ENCODE peak calls at places on chromosomes 7 and 10, in five cellular contexts. D is astrocyte of the cerebellum, G is AG09309, Z is colonic mucosa, S is keratinocyte. U is an unnamed sample.
A peak's percentile ranks its signal among the peaks of the same experiment; 100 is the strongest.

GRCh38 chr10:132133005-132133404 is 53.7 kb upstream of the DPYSL4 start:
- DNase-seq in Z (no peak), S (no peak), D (no peak), G (no peak), U (no peak)

GRCh38 chr7:15921576-15921975 is 235.1 kb upstream of the MEOX2 start:
- DNase-seq in G (peak; percentile 42), S (no peak), Z (no peak), D (no peak), U (no peak)

GRCh38 chr10:69742928-69743602 is 58.6 kb upstream of the COL13A1 start:
- DNase-seq in D (no peak), S (no peak), G (no peak), Z (peak; percentile 47), U (no peak)

GRCh38 chr7:27950123-27950522 is 210.2 kb downstream of the TAX1BP1 start:
- DNase-seq in S (no peak), G (no peak), D (no peak), Z (no peak), U (no peak)

GRCh38 chr10:127278001-127278400 is 81.6 kb upstream of the INSYN2A start:
- DNase-seq in Z (no peak), D (peak; percentile 61), S (no peak), G (no peak), U (no peak)

GRCh38 chr7:19713676-19714075 is 4.8 kb upstream of the POLR1F start:
- DNase-seq in D (peak; percentile 36), G (peak; percentile 4), S (peak; percentile 11), Z (no peak), U (no peak)

GRCh38 chr10:118692911-118693310 is 61.9 kb downstream of the CACUL1 start:
- DNase-seq in G (peak; percentile 90), D (peak; percentile 78), S (peak; percentile 11), Z (no peak), U (no peak)

GRCh38 chr10:86954681-86955500 is 2.5 kb downstream of the MMRN2 start:
- DNase-seq in D (no peak), G (no peak), Z (no peak), S (no peak), U (no peak)

GRCh38 chr10:44979281-44980181 is 922 bp upstream of the DEPP1 start:
- DNase-seq in G (no peak), Z (no peak), D (no peak), S (no peak), U (no peak)

GRCh38 chr10:24341371-24341770 is 132.4 kb downstream of the KIAA1217 start:
- DNase-seq in S (no peak), Z (no peak), D (no peak), G (no peak), U (no peak)

GRCh38 chr7:27165655-27166474 is 528 bp upstream of the HOXA9 start:
- DNase-seq in S (no peak), Z (peak; percentile 78), D (no peak), G (peak; percentile 98), U (no peak)

GRCh38 chr7:32075612-32076011 is 5.4 kb upstream of the PDE1C start:
- DNase-seq in Z (no peak), S (no peak), G (no peak), D (no peak), U (no peak)

GRCh38 chr7:97971120-97971989 is 18.6 kb downstream of the OCM2 start:
- DNase-seq in D (no peak), Z (peak; percentile 30), G (no peak), S (no peak), U (peak; percentile 44)

GRCh38 chr7:29968683-29969457 is 20.7 kb downstream of the SCRN1 start:
- DNase-seq in D (peak; percentile 60), S (no peak), G (no peak), Z (no peak), U (no peak)

GRCh38 chr10:58820862-58821559 is 308.3 kb downstream of the BICC1 start:
- DNase-seq in Z (no peak), D (peak; percentile 23), S (peak; percentile 50), G (peak; percentile 11), U (no peak)

GRCh38 chr10:58820386-58820785 is 307.7 kb downstream of the BICC1 start:
- DNase-seq in S (no peak), D (no peak), Z (no peak), G (no peak), U (no peak)

GRCh38 chr10:58817499-58817898 is 304.8 kb downstream of the BICC1 start:
- DNase-seq in G (no peak), S (no peak), D (no peak), Z (no peak), U (no peak)

GRCh38 chr10:58823983-58824382 is 311.3 kb downstream of the BICC1 start:
- DNase-seq in D (no peak), S (no peak), Z (no peak), G (no peak), U (no peak)

DNA sequence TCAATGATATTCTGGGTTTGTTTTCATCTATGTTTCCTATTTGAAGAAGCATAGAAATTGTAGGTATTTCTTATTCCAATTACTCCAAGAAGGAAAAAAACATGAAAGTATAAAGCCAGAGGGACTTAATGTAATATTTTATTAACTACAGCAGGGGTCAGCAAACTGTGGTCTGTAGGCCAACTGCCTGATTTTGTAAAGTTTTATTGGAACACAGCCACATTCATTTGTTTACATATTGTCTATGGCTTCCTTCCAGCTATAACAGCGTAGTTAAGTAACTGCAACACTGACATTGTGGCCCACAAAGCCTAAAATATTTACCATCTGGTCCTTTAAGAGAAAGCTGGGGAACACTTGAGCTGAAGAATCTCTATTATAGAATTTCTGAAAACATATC is 306.2 kb downstream of the BICC1 start:
- DNase-seq in G (no peak), S (no peak), D (peak; percentile 60), Z (no peak), U (no peak)
- TF ChIP-seq CTCF in G (no peak), S (no peak), D (no peak), Z (no peak), U (no peak)

DNA sequence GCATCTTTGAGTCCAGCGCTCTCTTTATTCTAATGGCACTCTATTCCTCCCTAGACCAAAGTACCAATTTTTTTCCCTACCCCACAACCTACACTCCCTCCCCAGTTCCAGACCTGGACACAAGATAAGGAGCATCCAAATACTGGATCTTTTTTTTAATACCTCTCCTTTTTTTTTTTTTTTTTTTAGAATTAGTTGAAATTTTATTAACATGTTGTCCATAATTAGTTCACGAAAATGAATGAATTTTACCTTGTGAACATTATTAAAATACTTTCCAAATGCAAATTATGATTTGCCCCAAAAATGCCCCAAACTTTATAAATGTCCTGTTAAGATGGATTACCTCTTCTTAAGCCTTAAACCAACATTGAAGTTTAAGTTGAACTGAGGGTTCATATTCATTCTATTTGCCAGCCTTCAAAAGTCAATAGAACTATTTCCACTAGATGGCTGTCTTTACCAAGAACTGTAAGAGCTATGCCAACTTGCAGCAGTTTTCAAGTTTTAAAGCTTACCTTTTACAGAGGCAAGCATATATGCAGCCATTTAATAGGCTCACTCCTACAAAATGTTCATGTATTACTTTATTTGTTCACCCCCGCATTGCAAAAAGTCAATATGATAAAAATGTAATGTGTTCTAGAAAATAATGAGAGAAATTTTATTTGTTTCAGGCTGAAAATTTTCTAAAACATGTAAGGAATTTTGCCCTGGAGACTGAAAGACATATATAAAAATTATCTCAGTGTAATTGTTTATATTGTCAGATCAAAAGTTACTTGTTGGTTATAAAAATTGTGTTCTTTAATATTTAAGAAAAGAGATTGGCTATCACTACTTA is 39.7 kb upstream of the TNKS2 start:
- DNase-seq in S (no peak), D (peak; percentile 50), Z (no peak), G (peak; percentile 18), U (peak; percentile 25)
- TF ChIP-seq CTCF in S (no peak), D (peak; percentile 43), Z (peak; percentile 29), G (peak; percentile 47), U (peak; percentile 43)

DNA sequence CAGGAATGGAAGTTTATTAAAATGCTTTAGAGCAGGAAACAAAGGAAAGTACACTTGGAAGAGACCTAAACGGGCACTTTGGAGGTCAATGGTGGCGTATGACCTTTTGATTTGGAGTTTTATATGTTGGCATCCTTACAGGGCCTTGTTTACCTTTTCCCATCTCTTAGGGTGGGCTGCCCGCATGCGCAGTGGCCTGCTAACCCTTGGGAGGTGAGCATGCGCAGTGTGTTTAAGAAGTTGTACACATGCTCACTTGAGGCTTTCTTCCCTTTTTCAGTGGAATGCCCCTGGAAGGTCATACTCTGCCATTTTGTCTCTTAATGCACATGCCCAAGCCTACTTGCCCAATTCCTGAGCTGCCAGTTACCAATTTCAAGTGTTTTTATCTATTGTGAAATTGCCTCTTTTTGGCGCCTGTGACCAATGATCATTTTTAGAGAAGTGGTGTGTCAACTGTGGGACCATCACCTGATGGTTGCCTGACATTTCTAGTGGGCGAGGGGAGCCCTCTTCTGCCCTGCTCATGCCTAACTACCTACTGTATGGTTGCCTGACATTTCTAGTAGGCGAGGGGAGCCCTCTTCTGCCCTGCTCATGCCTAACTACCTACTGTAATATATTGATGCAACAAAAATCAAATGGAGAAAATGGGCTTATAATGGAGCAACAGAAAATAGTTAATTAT is 138.0 kb downstream of the PPP1R9A start:
- DNase-seq in G (no peak), Z (peak; percentile 24), S (no peak), D (no peak), U (no peak)
- TF ChIP-seq CTCF in G (peak; percentile 32), Z (no peak), S (peak; percentile 45), D (peak; percentile 19), U (peak; percentile 12)

DNA sequence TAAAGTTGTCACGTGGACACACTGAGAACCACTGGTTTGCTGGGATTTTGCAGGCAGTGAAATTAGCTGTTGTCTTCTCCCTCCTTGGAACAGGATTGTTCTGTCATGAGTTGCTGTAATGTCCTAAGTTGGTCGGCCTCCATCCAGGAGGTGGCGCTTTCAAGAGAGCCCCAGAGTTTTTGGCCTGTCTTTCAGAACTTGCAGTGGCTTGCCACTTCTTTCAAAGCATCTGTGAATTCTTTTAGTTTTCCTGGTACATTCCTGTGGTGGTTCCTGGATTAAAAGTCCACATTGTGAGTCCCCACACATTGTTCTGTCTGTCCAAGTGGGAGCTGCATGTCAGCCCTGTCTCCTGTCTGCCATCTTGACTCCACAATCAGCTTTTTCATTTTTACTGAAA is 133.8 kb downstream of the PON1 start:
- DNase-seq in Z (no peak), D (no peak), G (no peak), S (no peak), U (no peak)
- TF ChIP-seq CTCF in Z (no peak), D (no peak), G (peak; percentile 27), S (no peak), U (no peak)

DNA sequence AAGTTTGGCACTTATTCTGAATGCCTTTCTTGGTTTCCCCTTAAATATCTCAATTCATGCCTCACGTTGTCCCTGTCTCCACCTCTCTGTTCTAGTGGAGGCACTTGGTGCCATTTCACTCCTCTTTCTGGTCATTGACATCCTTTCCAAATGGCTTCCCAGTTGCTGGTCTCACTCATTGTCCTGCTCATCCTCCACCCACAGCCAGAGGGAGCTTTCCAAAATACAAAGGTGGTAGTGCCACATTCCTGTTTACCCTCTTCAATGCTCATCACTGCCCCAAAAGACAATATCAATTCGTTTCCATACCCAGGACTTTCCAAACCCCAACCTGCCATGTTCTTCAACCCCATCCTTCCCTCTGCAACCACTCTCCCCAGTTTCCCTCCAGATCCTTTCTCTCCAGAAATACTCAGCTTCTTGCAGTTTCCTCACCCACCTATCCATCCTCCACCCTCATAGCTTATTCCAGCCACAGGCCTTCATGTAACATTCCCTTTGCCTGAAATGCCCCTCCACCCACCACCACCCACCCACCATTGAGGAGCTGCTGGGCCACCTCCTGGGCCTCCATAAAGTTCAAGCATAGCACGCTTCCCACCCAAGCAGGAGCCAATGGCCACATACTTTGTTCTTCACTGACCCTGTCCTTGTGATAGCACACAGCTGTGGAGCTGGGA is 63.1 kb upstream of the ADRB1 start:
- DNase-seq in S (no peak), G (no peak), D (no peak), Z (no peak), U (no peak)
- TF ChIP-seq CTCF in S (peak; percentile 48), G (peak; percentile 21), D (peak; percentile 25), Z (no peak), U (peak; percentile 13)